ENCODE peak calls at places on chromosomes 12 and 14, in four cellular contexts. One of them, this sample, is unnamed.

GRCh38 chr12:50055831-50056628 is 1.4 kb upstream of the ASIC1 start:
- DNase-seq in K562: peak
- DNase-seq in A549: peak
- DNase-seq in IMR-90: peak
- DNase-seq in this sample: no peak

GRCh38 chr14:94572637-94573303 is 8.5 kb upstream of the SERPINA5 start:
- DNase-seq in K562: no peak
- DNase-seq in A549: no peak
- DNase-seq in IMR-90: no peak
- DNase-seq in this sample: no peak

GRCh38 chr12:122523846-122524718 is 2.7 kb downstream of the RSRC2 start:
- DNase-seq in K562: no peak
- DNase-seq in A549: no peak
- DNase-seq in IMR-90: peak
- DNase-seq in this sample: no peak

GRCh38 chr12:1881301-1881700 is 37.2 kb downstream of the CACNA2D4 start:
- DNase-seq in K562: no peak
- DNase-seq in A549: no peak
- DNase-seq in IMR-90: no peak
- DNase-seq in this sample: no peak

GRCh38 chr12:92778525-92778924 is 75.7 kb downstream of the PLEKHG7 start:
- DNase-seq in K562: no peak
- DNase-seq in A549: no peak
- DNase-seq in IMR-90: no peak
- DNase-seq in this sample: no peak

GRCh38 chr12:132517740-132518100 is 27.8 kb downstream of the FBRSL1 start:
- DNase-seq in K562: no peak
- DNase-seq in A549: no peak
- DNase-seq in IMR-90: no peak
- DNase-seq in this sample: no peak

GRCh38 chr12:47022296-47022695 is 57.1 kb upstream of the PCED1B start:
- DNase-seq in K562: no peak
- DNase-seq in A549: no peak
- DNase-seq in IMR-90: peak
- DNase-seq in this sample: no peak

GRCh38 chr12:110906088-110906487 is 14.3 kb downstream of the MYL2 start:
- DNase-seq in K562: no peak
- DNase-seq in A549: no peak
- DNase-seq in IMR-90: no peak
- DNase-seq in this sample: peak

GRCh38 chr12:96457191-96457930 is 32.0 kb upstream of the CFAP54 start:
- DNase-seq in K562: no peak
- DNase-seq in A549: no peak
- DNase-seq in IMR-90: no peak
- DNase-seq in this sample: no peak

GRCh38 chr14:24060984-24061913 is 9.4 kb downstream of the CARMIL3 start:
- DNase-seq in K562: no peak
- DNase-seq in A549: no peak
- DNase-seq in IMR-90: no peak
- DNase-seq in this sample: no peak

GRCh38 chr14:27557445-27557844 is 959.6 kb upstream of the NOVA1 start:
- DNase-seq in K562: no peak
- DNase-seq in A549: no peak
- DNase-seq in IMR-90: no peak
- DNase-seq in this sample: no peak

GRCh38 chr12:107079172-107080011 is 14.0 kb downstream of the CRY1 start:
- DNase-seq in K562: peak
- DNase-seq in A549: peak
- DNase-seq in IMR-90: peak
- DNase-seq in this sample: no peak

GRCh38 chr12:57185906-57186508 is 30.6 kb upstream of the NXPH4 start:
- DNase-seq in K562: no peak
- DNase-seq in A549: no peak
- DNase-seq in IMR-90: no peak
- DNase-seq in this sample: no peak

GRCh38 chr12:131896080-131896810 is 1.8 kb downstream of the ULK1 start:
- DNase-seq in K562: peak
- DNase-seq in A549: peak
- DNase-seq in IMR-90: peak
- DNase-seq in this sample: no peak

GRCh38 chr14:56590535-56590951 is 10.9 kb downstream of the TMEM260 start:
- DNase-seq in K562: no peak
- DNase-seq in A549: no peak
- DNase-seq in IMR-90: no peak
- DNase-seq in this sample: no peak

GRCh38 chr14:59707778-59708635 is 131.4 kb upstream of the CCDC175 start:
- DNase-seq in K562: no peak
- DNase-seq in A549: no peak
- DNase-seq in IMR-90: no peak
- DNase-seq in this sample: no peak
- TF ChIP-seq ELK1 in K562: no peak
- TF ChIP-seq ELK1 in A549: no peak
- TF ChIP-seq ELK1 in IMR-90: no peak
- TF ChIP-seq ELK1 in this sample: no peak

GRCh38 chr14:103597623-103598372 is 31.2 kb upstream of the KLC1 start:
- DNase-seq in K562: peak
- DNase-seq in A549: peak
- DNase-seq in IMR-90: peak
- DNase-seq in this sample: no peak
- TF ChIP-seq ELK1 in K562: no peak
- TF ChIP-seq ELK1 in A549: no peak
- TF ChIP-seq ELK1 in IMR-90: no peak
- TF ChIP-seq ELK1 in this sample: no peak

GRCh38 chr12:65567820-65568219 is 256.5 kb upstream of the HMGA2 start:
- DNase-seq in K562: no peak
- DNase-seq in A549: no peak
- DNase-seq in IMR-90: no peak
- DNase-seq in this sample: no peak
- TF ChIP-seq ELK1 in K562: no peak
- TF ChIP-seq ELK1 in A549: no peak
- TF ChIP-seq ELK1 in IMR-90: no peak
- TF ChIP-seq ELK1 in this sample: no peak

GRCh38 chr12:116797885-116798284 is 59.8 kb downstream of the RNFT2 start:
- DNase-seq in K562: no peak
- DNase-seq in A549: no peak
- DNase-seq in IMR-90: no peak
- DNase-seq in this sample: no peak
- TF ChIP-seq ELK1 in K562: no peak
- TF ChIP-seq ELK1 in A549: no peak
- TF ChIP-seq ELK1 in IMR-90: no peak
- TF ChIP-seq ELK1 in this sample: no peak

DNA sequence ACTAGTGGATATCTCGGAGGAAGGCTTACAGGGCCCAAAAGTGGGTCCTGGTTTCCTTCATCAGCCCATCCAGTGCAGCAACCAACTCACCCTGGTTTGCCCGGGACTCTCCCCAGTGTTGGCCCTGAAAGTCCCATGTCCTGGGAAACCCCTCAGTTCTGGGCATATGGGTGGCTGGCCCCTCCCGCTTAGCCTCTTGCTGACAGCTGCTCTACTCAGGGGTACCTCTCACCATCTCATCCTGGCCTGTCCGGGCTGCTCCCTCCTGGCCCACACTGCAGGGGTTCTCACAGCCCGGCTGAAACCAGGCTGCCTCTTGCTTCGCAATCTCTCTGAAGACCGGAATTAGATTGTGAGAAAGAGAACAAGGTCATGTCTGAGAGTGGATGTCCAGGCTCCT is 48.9 kb upstream of the SLC24A4 start:
- DNase-seq in K562: no peak
- DNase-seq in A549: no peak
- DNase-seq in IMR-90: no peak
- DNase-seq in this sample: no peak
- TF ChIP-seq ELK1 in K562: no peak
- TF ChIP-seq ELK1 in A549: no peak
- TF ChIP-seq ELK1 in IMR-90: no peak
- TF ChIP-seq ELK1 in this sample: no peak